ENCODE peak calls at places on chromosomes 6 and 20, in five cellular contexts. H is coronary artery; C is cardiac muscle cell; G is CD8-positive, alpha-beta T cell; Q is Peyer's patch. U is an unnamed sample.
A peak's percentile ranks its signal among the peaks of the same experiment; 100 is the strongest.

GRCh38 chr6:63677282-63677681 is 41.7 kb downstream of the PHF3 start:
- DNase-seq in G (no peak), Q (no peak), C (peak; percentile 43), H (no peak), U (no peak)

GRCh38 chr20:17228624-17229061 is 1.8 kb downstream of the PCSK2 start:
- DNase-seq in G (no peak), H (no peak), Q (no peak), C (no peak), U (no peak)

GRCh38 chr20:46192376-46192944 is 74.3 kb downstream of the CD40 start:
- DNase-seq in H (no peak), G (no peak), Q (no peak), C (no peak), U (no peak)

GRCh38 chr20:32285621-32286334 is 8.3 kb downstream of the KIF3B start:
- DNase-seq in Q (no peak), G (no peak), C (no peak), H (no peak), U (no peak)

GRCh38 chr20:3235661-3236324 is 3.2 kb downstream of the SLC4A11 start:
- DNase-seq in C (no peak), Q (peak; percentile 41), G (no peak), H (no peak), U (no peak)

GRCh38 chr20:19583532-19584175 is 174.4 kb upstream of the RIN2 start:
- DNase-seq in C (peak; percentile 51), H (peak; percentile 72), G (no peak), Q (peak; percentile 77), U (no peak)

GRCh38 chr6:154932562-154933027 is 62.5 kb upstream of the TIAM2 start:
- DNase-seq in C (peak; percentile 58), G (no peak), H (no peak), Q (no peak), U (no peak)

GRCh38 chr6:115717062-115717461 is 343.6 kb downstream of the FRK start:
- DNase-seq in H (no peak), C (no peak), G (no peak), Q (no peak), U (no peak)

GRCh38 chr6:79422666-79423065 is 114.6 kb downstream of the LCA5 start:
- DNase-seq in C (no peak), Q (no peak), G (no peak), H (no peak), U (no peak)

DNA sequence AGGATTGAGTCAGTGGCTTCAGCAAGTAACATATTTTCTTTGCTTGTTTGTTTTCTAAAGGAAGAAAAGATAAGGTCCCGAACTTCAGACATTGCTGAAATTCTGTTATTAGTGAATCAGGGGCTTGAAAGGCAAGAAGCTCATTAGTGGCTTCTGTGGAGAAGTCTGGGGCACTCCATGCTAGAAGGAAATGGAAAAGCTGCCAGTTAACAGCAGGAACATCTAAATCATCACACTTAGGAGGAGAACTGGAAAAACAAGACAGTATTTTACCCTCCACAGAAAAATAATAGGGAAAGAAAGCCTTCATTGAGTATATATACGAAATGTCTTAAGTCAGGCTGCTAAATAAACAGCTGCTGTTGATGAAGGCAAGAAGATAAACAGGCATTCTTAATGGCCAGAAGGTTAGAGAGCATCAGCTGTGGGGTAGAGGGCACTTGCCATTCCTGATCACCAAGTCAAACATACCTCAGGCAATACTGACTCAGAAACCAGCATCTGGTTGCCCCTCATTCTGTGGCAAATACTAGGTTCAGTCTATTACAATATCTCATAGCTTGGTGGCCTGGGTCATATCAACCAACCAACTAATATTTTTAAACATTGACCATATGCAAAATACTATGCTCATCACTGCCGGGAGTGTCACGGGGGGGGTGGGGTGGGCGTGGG is 143.2 kb upstream of the TENT5A start:
- DNase-seq in C (peak; percentile 63), H (no peak), G (no peak), Q (no peak), U (no peak)
- H3K27ac ChIP-seq in C (no peak overlapping the region), H (peak overlapping the region; percentile 82), G (no peak overlapping the region), Q (no peak overlapping the region), U (no peak overlapping the region)

GRCh38 chr20:34712525-34713192 is 8.5 kb downstream of the TP53INP2 start:
- DNase-seq in C (no peak), H (no peak), Q (no peak), G (no peak), U (no peak)

GRCh38 chr20:34716921-34717229 is 12.7 kb downstream of the TP53INP2 start:
- DNase-seq in Q (no peak), C (no peak), H (no peak), G (no peak), U (no peak)

GRCh38 chr20:34717230-34718095 is 13.3 kb downstream of the TP53INP2 start:
- DNase-seq in G (no peak), H (no peak), C (no peak), Q (no peak), U (no peak)

GRCh38 chr20:34713194-34713943 is 9.2 kb downstream of the TP53INP2 start:
- DNase-seq in C (peak; percentile 98), G (no peak), Q (no peak), H (no peak), U (no peak)

GRCh38 chr20:34715384-34715783 is 11.2 kb downstream of the TP53INP2 start:
- DNase-seq in Q (no peak), H (no peak), G (no peak), C (no peak), U (no peak)
- H3K27ac ChIP-seq in Q (no peak overlapping the region), H (no peak overlapping the region), G (no peak overlapping the region), C (no peak overlapping the region), U (no peak overlapping the region)

GRCh38 chr6:111771084-111771411 is 102.2 kb downstream of the FYN start:
- DNase-seq in Q (no peak), H (no peak), G (no peak), C (no peak), U (no peak)
- H3K27ac ChIP-seq in Q (no peak overlapping the region), H (no peak overlapping the region), G (peak overlapping the region; percentile 4), C (no peak overlapping the region), U (peak overlapping the region; percentile 7)

GRCh38 chr6:70423189-70424133 is 10.2 kb downstream of the FAM135A start:
- DNase-seq in C (peak; percentile 38), G (no peak), Q (no peak), H (no peak), U (no peak)
- H3K27ac ChIP-seq in C (no peak overlapping the region), G (no peak overlapping the region), Q (no peak overlapping the region), H (no peak overlapping the region), U (no peak overlapping the region)